ENCODE peak calls at places on chromosomes 1 and 21, in six cellular contexts. H is T-helper 2 cell, S is EH, O is NCI-H2171 treated with DMSO at 0.1 percent for 48 hours, P is AG08396, W is HTR-8/SVneo. Q is an unnamed sample.

GRCh38 chr21:29145354-29145782 is 14.9 kb downstream of the MAP3K7CL start:
- DNase-seq in H (no peak), S (peak; percentile 93), O (peak; percentile 85), P (peak; percentile 57), W (peak; percentile 62), Q (no peak)

GRCh38 chr1:37673920-37674319 is 18.4 kb upstream of the CDCA8 start:
- DNase-seq in H (no peak), S (no peak), O (no peak), P (no peak), W (no peak), Q (peak; percentile 39)

GRCh38 chr21:42666023-42666747 is 12.8 kb downstream of the PDE9A start:
- DNase-seq in H (no peak), S (no peak), O (peak; percentile 81), P (peak; percentile 63), W (no peak), Q (no peak)

GRCh38 chr1:58251415-58252073 is 295.0 kb downstream of the OMA1 start:
- DNase-seq in H (no peak), S (peak; percentile 28), O (no peak), P (peak; percentile 35), W (no peak), Q (no peak)

GRCh38 chr1:84973493-84974334 is 23.2 kb downstream of the MCOLN2 start:
- DNase-seq in H (no peak), S (peak; percentile 20), O (no peak), P (no peak), W (no peak), Q (no peak)

GRCh38 chr1:239841635-239842034 is 250.0 kb upstream of the FMN2 start:
- DNase-seq in H (no peak), S (no peak), O (no peak), P (no peak), W (no peak), Q (no peak)

GRCh38 chr1:175207971-175208370 is 15.4 kb upstream of the KIAA0040 start:
- DNase-seq in H (no peak), S (no peak), O (peak; percentile 36), P (no peak), W (no peak), Q (no peak)

GRCh38 chr1:222618880-222619321 is 1.0 kb downstream of the MIA3 start:
- DNase-seq in H (no peak), S (peak; percentile 47), O (no peak), P (peak; percentile 29), W (peak; percentile 39), Q (peak; percentile 9)

GRCh38 chr1:207672525-207673130 is 27.7 kb downstream of the CR1L start:
- DNase-seq in H (no peak), S (peak; percentile 53), O (no peak), P (peak; percentile 35), W (peak; percentile 46), Q (no peak)

GRCh38 chr1:38029081-38029681 is 16.6 kb downstream of the UTP11 start:
- DNase-seq in H (no peak), S (peak; percentile 25), O (peak; percentile 64), P (no peak), W (no peak), Q (no peak)